ENCODE peak calls at places on chromosomes 2 and 18, in six cellular contexts. One of them, this sample, is unnamed.

GRCh38 chr2:46387886-46388515 is 90.8 kb downstream of the EPAS1 start:
- DNase-seq in psoas muscle: no peak
- DNase-seq in neural crest cell: peak
- DNase-seq in Panc1: no peak
- DNase-seq in heart left ventricle: no peak
- DNase-seq in GM10248: no peak
- DNase-seq in this sample: no peak

GRCh38 chr2:98013407-98014042 is 17.8 kb upstream of the TMEM131 start:
- DNase-seq in neural crest cell: no peak
- DNase-seq in GM10248: peak
- DNase-seq in psoas muscle: no peak
- DNase-seq in Panc1: no peak
- DNase-seq in heart left ventricle: no peak
- DNase-seq in this sample: no peak

GRCh38 chr18:23485386-23485785 is 17.9 kb upstream of the RMC1 start:
- DNase-seq in heart left ventricle: no peak
- DNase-seq in GM10248: no peak
- DNase-seq in Panc1: no peak
- DNase-seq in neural crest cell: no peak
- DNase-seq in psoas muscle: no peak
- DNase-seq in this sample: no peak

GRCh38 chr2:67840460-67841068 is 222.2 kb downstream of the C1D start:
- DNase-seq in heart left ventricle: peak
- DNase-seq in neural crest cell: peak
- DNase-seq in psoas muscle: peak
- DNase-seq in GM10248: peak
- DNase-seq in Panc1: peak
- DNase-seq in this sample: peak

GRCh38 chr2:67057901-67058703 is 339.0 kb upstream of the ETAA1 start:
- DNase-seq in GM10248: no peak
- DNase-seq in Panc1: no peak
- DNase-seq in heart left ventricle: no peak
- DNase-seq in neural crest cell: no peak
- DNase-seq in psoas muscle: no peak
- DNase-seq in this sample: no peak

GRCh38 chr2:54569745-54570296 is 113.7 kb downstream of the SPTBN1 start:
- DNase-seq in neural crest cell: peak
- DNase-seq in Panc1: no peak
- DNase-seq in GM10248: no peak
- DNase-seq in heart left ventricle: no peak
- DNase-seq in psoas muscle: no peak
- DNase-seq in this sample: no peak

GRCh38 chr18:52844323-52844722 is 504.3 kb downstream of the DCC start:
- DNase-seq in heart left ventricle: no peak
- DNase-seq in neural crest cell: no peak
- DNase-seq in psoas muscle: no peak
- DNase-seq in Panc1: no peak
- DNase-seq in GM10248: no peak
- DNase-seq in this sample: no peak

GRCh38 chr2:195473802-195474201 is 183.2 kb upstream of the SLC39A10 start:
- DNase-seq in heart left ventricle: no peak
- DNase-seq in Panc1: no peak
- DNase-seq in neural crest cell: no peak
- DNase-seq in GM10248: no peak
- DNase-seq in psoas muscle: no peak
- DNase-seq in this sample: no peak

GRCh38 chr2:218257390-218257981 is 3.3 kb upstream of the GPBAR1 start:
- DNase-seq in psoas muscle: no peak
- DNase-seq in GM10248: peak
- DNase-seq in heart left ventricle: no peak
- DNase-seq in neural crest cell: peak
- DNase-seq in Panc1: no peak
- DNase-seq in this sample: peak

GRCh38 chr18:59646228-59646945 is 50.8 kb downstream of the CCBE1 start:
- DNase-seq in neural crest cell: no peak
- DNase-seq in heart left ventricle: no peak
- DNase-seq in Panc1: no peak
- DNase-seq in psoas muscle: no peak
- DNase-seq in GM10248: no peak
- DNase-seq in this sample: no peak
- TF ChIP-seq CTCF in neural crest cell: no peak
- TF ChIP-seq CTCF in heart left ventricle: no peak
- TF ChIP-seq CTCF in Panc1: peak
- TF ChIP-seq CTCF in psoas muscle: no peak
- TF ChIP-seq CTCF in GM10248: peak
- TF ChIP-seq CTCF in this sample: no peak

GRCh38 chr2:24883946-24884345 is 36.1 kb downstream of the ADCY3 start:
- DNase-seq in Panc1: no peak
- DNase-seq in neural crest cell: no peak
- DNase-seq in heart left ventricle: no peak
- DNase-seq in psoas muscle: no peak
- DNase-seq in GM10248: no peak
- DNase-seq in this sample: no peak

GRCh38 chr2:24887325-24887874 is 32.6 kb downstream of the ADCY3 start:
- DNase-seq in heart left ventricle: no peak
- DNase-seq in Panc1: no peak
- DNase-seq in psoas muscle: no peak
- DNase-seq in GM10248: no peak
- DNase-seq in neural crest cell: no peak
- DNase-seq in this sample: no peak

GRCh38 chr2:24886114-24886501 is 33.9 kb downstream of the ADCY3 start:
- DNase-seq in psoas muscle: no peak
- DNase-seq in Panc1: no peak
- DNase-seq in heart left ventricle: no peak
- DNase-seq in GM10248: no peak
- DNase-seq in neural crest cell: no peak
- DNase-seq in this sample: no peak

GRCh38 chr2:24886640-24887324 is 33.3 kb downstream of the ADCY3 start:
- DNase-seq in psoas muscle: no peak
- DNase-seq in heart left ventricle: no peak
- DNase-seq in neural crest cell: no peak
- DNase-seq in GM10248: no peak
- DNase-seq in Panc1: no peak
- DNase-seq in this sample: peak

DNA sequence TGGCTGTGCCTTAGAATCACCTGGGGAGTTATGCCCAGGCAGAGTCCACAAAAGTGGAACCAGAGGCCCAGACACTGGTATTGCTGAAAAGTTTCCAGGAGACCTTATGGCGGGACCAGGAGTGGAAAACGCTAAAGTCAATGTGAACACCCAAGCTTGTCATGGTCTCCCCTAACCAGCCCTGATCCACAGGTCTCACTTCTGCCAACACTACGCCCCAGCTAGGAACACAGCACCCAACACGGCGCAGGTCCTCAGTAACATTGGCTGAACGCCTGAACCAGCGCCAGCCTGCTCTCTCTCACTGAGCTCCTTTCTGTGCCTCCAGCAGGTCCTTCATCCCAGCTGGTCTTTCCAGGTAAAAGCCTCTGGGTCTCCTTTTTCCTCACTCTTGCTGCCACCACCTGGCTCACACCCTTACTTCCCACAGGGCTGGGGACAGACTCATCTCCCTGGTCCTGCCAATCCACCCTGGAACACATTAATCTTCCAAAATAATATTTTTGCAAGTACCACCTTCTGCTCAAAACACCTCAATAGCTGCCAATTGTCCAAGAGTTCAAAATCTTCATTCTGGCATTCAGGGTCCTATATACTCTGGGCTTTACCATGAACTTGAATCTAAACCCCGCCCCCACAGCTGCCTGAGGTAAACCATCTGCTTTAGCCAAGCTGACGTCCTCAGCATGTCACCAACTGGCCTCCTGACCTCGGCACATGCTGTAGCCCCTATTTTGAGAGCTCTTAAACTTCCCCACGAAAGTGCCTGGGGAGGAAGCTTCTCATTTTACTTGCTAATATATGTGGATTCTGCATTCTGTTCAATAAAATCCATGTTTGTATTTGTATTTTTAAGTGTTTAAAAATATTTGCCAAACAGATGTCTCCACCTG is 34.6 kb downstream of the ADCY3 start:
- DNase-seq in Panc1: no peak
- DNase-seq in psoas muscle: no peak
- DNase-seq in GM10248: peak
- DNase-seq in neural crest cell: no peak
- DNase-seq in heart left ventricle: no peak
- DNase-seq in this sample: no peak
- TF ChIP-seq CTCF in Panc1: no peak
- TF ChIP-seq CTCF in psoas muscle: no peak
- TF ChIP-seq CTCF in GM10248: no peak
- TF ChIP-seq CTCF in neural crest cell: no peak
- TF ChIP-seq CTCF in heart left ventricle: no peak
- TF ChIP-seq CTCF in this sample: no peak

GRCh38 chr2:240343548-240343947 is 91.9 kb upstream of the GPC1 start:
- DNase-seq in neural crest cell: no peak
- DNase-seq in GM10248: no peak
- DNase-seq in Panc1: no peak
- DNase-seq in psoas muscle: no peak
- DNase-seq in heart left ventricle: no peak
- DNase-seq in this sample: no peak

GRCh38 chr2:240338274-240338673 is 97.2 kb upstream of the GPC1 start:
- DNase-seq in psoas muscle: no peak
- DNase-seq in heart left ventricle: no peak
- DNase-seq in neural crest cell: no peak
- DNase-seq in Panc1: no peak
- DNase-seq in GM10248: no peak
- DNase-seq in this sample: no peak

GRCh38 chr2:240340361-240340761 is 95.1 kb upstream of the GPC1 start:
- DNase-seq in heart left ventricle: no peak
- DNase-seq in neural crest cell: no peak
- DNase-seq in GM10248: no peak
- DNase-seq in Panc1: no peak
- DNase-seq in psoas muscle: no peak
- DNase-seq in this sample: no peak

GRCh38 chr2:240339411-240340360 is 95.8 kb upstream of the GPC1 start:
- DNase-seq in psoas muscle: no peak
- DNase-seq in GM10248: no peak
- DNase-seq in Panc1: no peak
- DNase-seq in heart left ventricle: no peak
- DNase-seq in neural crest cell: peak
- DNase-seq in this sample: no peak

GRCh38 chr2:240341064-240341463 is 94.4 kb upstream of the GPC1 start:
- DNase-seq in neural crest cell: no peak
- DNase-seq in heart left ventricle: no peak
- DNase-seq in GM10248: no peak
- DNase-seq in psoas muscle: no peak
- DNase-seq in Panc1: no peak
- DNase-seq in this sample: no peak
- TF ChIP-seq CTCF in neural crest cell: no peak
- TF ChIP-seq CTCF in heart left ventricle: no peak
- TF ChIP-seq CTCF in GM10248: no peak
- TF ChIP-seq CTCF in psoas muscle: no peak
- TF ChIP-seq CTCF in Panc1: no peak
- TF ChIP-seq CTCF in this sample: no peak

GRCh38 chr18:3453540-3454364 is 3.8 kb downstream of the TGIF1 start:
- DNase-seq in psoas muscle: peak
- DNase-seq in neural crest cell: peak
- DNase-seq in Panc1: no peak
- DNase-seq in heart left ventricle: peak
- DNase-seq in GM10248: no peak
- DNase-seq in this sample: peak

GRCh38 chr18:3455938-3456685 is 6.1 kb downstream of the TGIF1 start:
- DNase-seq in psoas muscle: no peak
- DNase-seq in neural crest cell: no peak
- DNase-seq in Panc1: no peak
- DNase-seq in GM10248: no peak
- DNase-seq in heart left ventricle: no peak
- DNase-seq in this sample: no peak

GRCh38 chr18:3454365-3455089 is 4.6 kb downstream of the TGIF1 start:
- DNase-seq in Panc1: no peak
- DNase-seq in GM10248: peak
- DNase-seq in psoas muscle: no peak
- DNase-seq in neural crest cell: peak
- DNase-seq in heart left ventricle: no peak
- DNase-seq in this sample: peak

GRCh38 chr18:3456686-3457069 is 6.7 kb downstream of the TGIF1 start:
- DNase-seq in GM10248: no peak
- DNase-seq in neural crest cell: no peak
- DNase-seq in psoas muscle: no peak
- DNase-seq in Panc1: no peak
- DNase-seq in heart left ventricle: no peak
- DNase-seq in this sample: no peak

DNA sequence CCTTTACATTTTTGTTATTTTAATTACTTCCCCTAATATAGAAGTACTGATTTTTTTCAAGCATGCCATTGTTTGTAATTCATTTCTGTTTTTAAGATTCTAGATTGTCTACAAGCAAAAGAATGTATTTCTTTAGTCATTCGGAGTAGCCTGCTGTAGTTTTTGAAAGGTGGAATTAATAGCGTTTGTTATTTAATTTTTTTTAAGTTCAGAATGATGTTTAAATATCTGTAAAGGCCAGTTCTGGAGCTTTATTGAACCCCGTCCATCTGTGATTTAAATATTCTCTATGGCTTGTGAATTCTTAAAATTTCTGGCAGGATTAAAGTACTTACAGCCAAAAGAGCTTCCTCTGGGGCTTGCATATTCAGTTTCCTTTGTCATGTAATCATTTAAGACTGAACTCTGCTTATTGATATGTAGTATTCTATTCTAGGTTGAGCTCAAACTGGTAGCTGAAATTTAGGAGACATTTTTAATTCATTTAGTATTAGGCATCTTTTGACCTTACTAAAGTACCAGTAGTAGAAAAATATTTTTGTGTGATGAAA is 5.2 kb downstream of the TGIF1 start:
- DNase-seq in psoas muscle: no peak
- DNase-seq in Panc1: no peak
- DNase-seq in neural crest cell: no peak
- DNase-seq in heart left ventricle: no peak
- DNase-seq in GM10248: no peak
- DNase-seq in this sample: no peak
- TF ChIP-seq CTCF in psoas muscle: no peak
- TF ChIP-seq CTCF in Panc1: no peak
- TF ChIP-seq CTCF in neural crest cell: peak
- TF ChIP-seq CTCF in heart left ventricle: no peak
- TF ChIP-seq CTCF in GM10248: no peak
- TF ChIP-seq CTCF in this sample: no peak

GRCh38 chr18:668263-668662 is 10.8 kb downstream of the TYMS start:
- DNase-seq in neural crest cell: no peak
- DNase-seq in psoas muscle: no peak
- DNase-seq in GM10248: no peak
- DNase-seq in Panc1: no peak
- DNase-seq in heart left ventricle: no peak
- DNase-seq in this sample: no peak

GRCh38 chr18:673317-673716 is 15.9 kb downstream of the TYMS start:
- DNase-seq in neural crest cell: no peak
- DNase-seq in Panc1: no peak
- DNase-seq in psoas muscle: no peak
- DNase-seq in heart left ventricle: no peak
- DNase-seq in GM10248: no peak
- DNase-seq in this sample: no peak

GRCh38 chr18:671405-671804 is 14.0 kb downstream of the TYMS start:
- DNase-seq in Panc1: no peak
- DNase-seq in heart left ventricle: no peak
- DNase-seq in GM10248: no peak
- DNase-seq in psoas muscle: no peak
- DNase-seq in neural crest cell: no peak
- DNase-seq in this sample: no peak

GRCh38 chr18:669077-669476 is 11.6 kb downstream of the TYMS start:
- DNase-seq in Panc1: no peak
- DNase-seq in psoas muscle: no peak
- DNase-seq in heart left ventricle: no peak
- DNase-seq in neural crest cell: no peak
- DNase-seq in GM10248: no peak
- DNase-seq in this sample: no peak

GRCh38 chr18:670456-670996 is 13.1 kb downstream of the TYMS start:
- DNase-seq in GM10248: no peak
- DNase-seq in Panc1: no peak
- DNase-seq in heart left ventricle: no peak
- DNase-seq in neural crest cell: no peak
- DNase-seq in psoas muscle: no peak
- DNase-seq in this sample: no peak
- TF ChIP-seq CTCF in GM10248: no peak
- TF ChIP-seq CTCF in Panc1: no peak
- TF ChIP-seq CTCF in heart left ventricle: no peak
- TF ChIP-seq CTCF in neural crest cell: no peak
- TF ChIP-seq CTCF in psoas muscle: no peak
- TF ChIP-seq CTCF in this sample: no peak

This sample was measured in nephron progenitor cell.